ENCODE peak calls at places on chromosomes 7 and 10, in seven cellular contexts. B is H1, Z is mesendoderm, T is IMR-90, J is mesenchymal stem cell, N is H9, X is trophoblast cell. Q is an unnamed sample.

GRCh38 chr10:13809447-13809846 is 222.7 kb downstream of the PRPF18 start:
- DNase-seq in B (peak), T (no peak), X (no peak), N (peak), Z (peak), J (no peak), Q (no peak)

GRCh38 chr10:80161321-80162084 is 29.0 kb downstream of the PLAC9 start:
- DNase-seq in T (no peak), N (peak), B (no peak), X (no peak), J (peak), Z (peak), Q (no peak)

GRCh38 chr7:116173051-116174028 is 37.0 kb upstream of the TES start:
- DNase-seq in B (no peak), N (no peak), Z (peak), J (peak), T (peak), X (peak), Q (peak)

GRCh38 chr7:29479606-29480200 is 83.9 kb upstream of the PRR15 start:
- DNase-seq in X (no peak), J (peak), N (no peak), B (no peak), Z (no peak), T (no peak), Q (peak)

GRCh38 chr7:140650367-140650766 is 9.8 kb upstream of the DENND2A start:
- DNase-seq in Z (no peak), N (no peak), J (no peak), T (no peak), B (no peak), X (no peak), Q (no peak)

GRCh38 chr10:92291921-92292860 is 1.2 kb downstream of the MARCHF5 start:
- DNase-seq in J (peak), T (peak), B (no peak), Z (peak), N (no peak), X (peak), Q (peak)

GRCh38 chr10:11673346-11674330 is 62.2 kb upstream of the USP6NL start:
- DNase-seq in T (no peak), J (no peak), Z (no peak), X (peak), B (no peak), N (no peak), Q (no peak)

GRCh38 chr10:95861401-95861800 is 46.4 kb upstream of the CC2D2B start:
- DNase-seq in X (peak), T (no peak), Z (no peak), N (no peak), J (no peak), B (no peak), Q (no peak)

GRCh38 chr10:75600833-75601232 is 169.4 kb downstream of the LRMDA start:
- DNase-seq in X (no peak), Z (no peak), B (no peak), T (no peak), J (no peak), N (no peak), Q (no peak)

GRCh38 chr10:73848821-73849489 is 25.4 kb downstream of the CAMK2G start:
- DNase-seq in N (peak), T (peak), Z (peak), B (peak), X (peak), J (peak), Q (peak)

GRCh38 chr10:5743736-5744135 is 59.1 kb downstream of the TASOR2 start:
- DNase-seq in N (no peak), J (no peak), B (no peak), T (no peak), Z (no peak), X (no peak), Q (no peak)

GRCh38 chr10:119177708-119178370 is 773 bp downstream of the PRDX3 start:
- DNase-seq in Z (no peak), B (no peak), T (no peak), X (no peak), N (no peak), J (no peak), Q (no peak)

GRCh38 chr10:6678211-6678803 is 98.2 kb upstream of the PRKCQ start:
- DNase-seq in T (peak), X (peak), N (peak), B (no peak), J (peak), Z (peak), Q (peak)

GRCh38 chr7:47384755-47385475 is 197.0 kb downstream of the TNS3 start:
- DNase-seq in N (no peak), X (no peak), Z (no peak), J (no peak), T (no peak), B (no peak), Q (no peak)

GRCh38 chr7:13021566-13021965 is 334.1 kb downstream of the ARL4A start:
- DNase-seq in T (peak), N (no peak), X (no peak), B (no peak), Z (no peak), J (peak), Q (no peak)

GRCh38 chr7:25026156-25026555 is 46.2 kb upstream of the OSBPL3 start:
- DNase-seq in Z (peak), X (no peak), N (peak), T (no peak), J (no peak), B (peak), Q (no peak)

GRCh38 chr10:102644066-102644645 is at the start of gene TRIM8:
- DNase-seq in T (no peak), J (peak), Z (peak), X (peak), B (no peak), N (peak), Q (no peak)

GRCh38 chr7:41858196-41858595 is 155.3 kb upstream of the INHBA start:
- DNase-seq in X (peak), B (no peak), J (no peak), T (peak), N (no peak), Z (no peak), Q (no peak)

GRCh38 chr7:32147909-32148308 is 77.7 kb upstream of the PDE1C start:
- DNase-seq in Z (no peak), N (no peak), J (no peak), X (no peak), T (peak), B (no peak), Q (no peak)

GRCh38 chr10:58588673-58589265 is 76.1 kb downstream of the BICC1 start:
- DNase-seq in Z (peak), X (peak), J (no peak), T (no peak), B (no peak), N (peak), Q (no peak)

GRCh38 chr7:127717502-127718125 is 65.6 kb downstream of the SND1 start:
- DNase-seq in N (no peak), J (no peak), Z (no peak), X (no peak), T (peak), B (no peak), Q (no peak)

GRCh38 chr10:93712593-93712992 is 10.2 kb upstream of the FRA10AC1 start:
- DNase-seq in J (no peak), Z (no peak), X (no peak), B (no peak), N (no peak), T (no peak), Q (no peak)

GRCh38 chr10:7206407-7207127 is 204.3 kb downstream of the SFMBT2 start:
- DNase-seq in X (no peak), B (no peak), T (no peak), J (no peak), Z (no peak), N (no peak), Q (no peak)

GRCh38 chr7:23469150-23469960 is 936 bp downstream of the IGF2BP3 start:
- DNase-seq in B (no peak), N (no peak), X (peak), J (peak), Z (peak), T (no peak), Q (no peak)

GRCh38 chr10:29130190-29130673 is 158.6 kb upstream of the LYZL1 start:
- DNase-seq in T (peak), J (peak), N (no peak), Z (peak), X (peak), B (no peak), Q (no peak)

DNA sequence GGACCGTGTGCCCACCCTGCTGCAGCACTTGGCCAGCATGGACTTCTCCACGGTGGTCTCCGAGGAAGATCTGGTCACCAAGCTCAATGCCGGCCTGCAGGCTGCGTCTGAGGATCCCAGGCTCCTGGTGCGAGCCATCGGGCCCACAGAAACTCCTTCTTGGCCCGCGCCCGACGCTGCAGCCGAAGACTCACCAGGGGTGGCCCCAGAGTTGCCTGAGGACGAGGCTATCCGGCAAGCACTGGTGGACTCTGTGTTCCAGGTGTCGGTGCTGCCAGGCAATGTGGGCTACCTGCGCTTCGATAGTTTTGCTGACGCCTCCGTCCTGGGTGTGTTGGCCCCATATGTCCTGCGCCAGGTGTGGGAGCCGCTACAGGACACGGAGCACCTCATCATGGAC is 1.4 kb downstream of the RBP3 start:
- DNase-seq in X (no peak), B (no peak), T (no peak), Z (no peak), N (no peak), J (no peak), Q (no peak)
- H3K4ac ChIP-seq in X (no peak), B (no peak), T (no peak), Z (no peak), N (no peak), J (no peak), Q (no peak)

GRCh38 chr7:131449373-131449902 is 107.0 kb downstream of the PODXL start:
- DNase-seq in Z (no peak), X (no peak), B (no peak), T (no peak), N (no peak), J (no peak), Q (no peak)

GRCh38 chr7:131438969-131439368 is 111.3 kb downstream of the MKLN1 start:
- DNase-seq in N (no peak), T (no peak), B (no peak), J (no peak), Z (no peak), X (no peak), Q (no peak)

GRCh38 chr7:131444683-131445082 is 111.7 kb downstream of the PODXL start:
- DNase-seq in X (no peak), J (no peak), Z (no peak), B (no peak), N (no peak), T (no peak), Q (no peak)

GRCh38 chr7:131443496-131443895 is 112.9 kb downstream of the PODXL start:
- DNase-seq in B (no peak), T (no peak), Z (no peak), N (no peak), J (peak), X (peak), Q (no peak)
- H2AK5ac ChIP-seq in B (no peak), T (no peak), Z (no peak), N (no peak), J (no peak), X (no peak), Q (no peak)

GRCh38 chr7:157271315-157271990 is 65.4 kb upstream of the DNAJB6 start:
- DNase-seq in B (no peak), J (no peak), X (peak), Z (peak), T (peak), N (no peak), Q (no peak)
- H3K9ac ChIP-seq in B (no peak), J (peak), X (no peak), Z (no peak), T (peak), N (no peak), Q (peak)

DNA sequence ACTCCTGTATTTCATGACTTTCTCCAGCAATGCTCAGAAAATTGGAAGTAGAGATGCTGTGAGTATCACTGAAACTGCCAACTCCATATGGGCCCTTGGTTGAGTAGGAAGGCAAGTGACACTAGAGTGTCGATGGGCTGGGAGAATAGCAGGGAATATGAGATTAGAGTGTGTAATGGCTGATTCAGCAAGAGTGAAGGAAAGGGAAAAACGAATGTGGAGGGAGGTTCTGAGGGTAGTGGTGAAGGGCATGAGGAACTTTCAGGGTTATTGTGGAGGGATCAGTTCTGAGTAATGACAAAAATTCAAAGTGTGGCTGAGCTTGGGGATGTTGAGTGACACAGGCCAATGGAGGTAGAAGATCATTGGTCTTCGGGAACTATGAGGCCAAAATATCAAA is 49.0 kb upstream of the PCGF5 start:
- DNase-seq in Z (no peak), X (no peak), B (no peak), T (no peak), J (no peak), N (no peak), Q (no peak)
- H3K4ac ChIP-seq in Z (no peak), X (no peak), B (no peak), T (no peak), J (no peak), N (no peak), Q (no peak)

Q was measured in neuronal stem cell.